ENCODE peak calls at places on chromosomes 11 and 22, in seven cellular contexts. D is GM23338, I is HCT116, P is H1, E is spleen, M is breast epithelium, Z is endothelial cell of umbilical vein. O is an unnamed sample. For H3K4me1, the result is how much of the 10 kb centered on the place peaks cover.

GRCh38 chr11:70495351-70496310 is 97.3 kb downstream of the CTTN start:
- DNase-seq in Z (no peak), D (no peak), E (peak), M (no peak), P (no peak), I (no peak), O (no peak)

GRCh38 chr11:126522152-126522551 is 166.7 kb downstream of the ST3GAL4 start:
- DNase-seq in Z (no peak), P (no peak), E (peak), I (no peak), D (no peak), M (no peak), O (no peak)

GRCh38 chr11:8613036-8613435 is 19.0 kb upstream of the STK33 start:
- DNase-seq in E (no peak), M (no peak), I (no peak), D (no peak), Z (peak), P (no peak), O (peak)

GRCh38 chr22:50014053-50014501 is 1.5 kb upstream of the IL17REL start:
- DNase-seq in D (no peak), P (peak), I (no peak), M (no peak), Z (no peak), E (no peak), O (no peak)

GRCh38 chr11:66048525-66049313 is at the start of gene GAL3ST3:
- DNase-seq in P (peak), E (peak), I (no peak), M (no peak), Z (no peak), D (peak), O (no peak)

GRCh38 chr22:44683881-44684280 is 18.1 kb upstream of the PRR5 start:
- DNase-seq in Z (no peak), E (no peak), M (no peak), D (no peak), I (no peak), P (no peak), O (no peak)

GRCh38 chr11:87535513-87535912 is 497.8 kb downstream of the TMEM135 start:
- DNase-seq in P (no peak), M (no peak), D (no peak), Z (no peak), E (no peak), I (no peak), O (no peak)

GRCh38 chr22:20299736-20300136 is 20.1 kb downstream of the DGCR6L start:
- DNase-seq in D (peak), M (no peak), E (peak), I (no peak), P (no peak), Z (peak), O (no peak)

GRCh38 chr11:47399860-47400812 is 8.3 kb upstream of the SLC39A13 start:
- DNase-seq in I (no peak), Z (no peak), P (no peak), M (no peak), D (peak), E (peak), O (no peak)

GRCh38 chr22:43263645-43264514 is 76.9 kb upstream of the TTLL12 start:
- DNase-seq in D (no peak), P (no peak), M (peak), E (peak), I (peak), Z (peak), O (no peak)

GRCh38 chr11:65377036-65377435 is 5.4 kb downstream of the SLC25A45 start:
- DNase-seq in E (peak), I (no peak), Z (no peak), P (no peak), M (no peak), D (no peak), O (no peak)

GRCh38 chr11:82859746-82860145 is 40.5 kb downstream of the PRCP start:
- DNase-seq in D (no peak), I (no peak), P (no peak), M (no peak), E (no peak), Z (no peak), O (no peak)

GRCh38 chr11:14672635-14673034 is 29.0 kb downstream of the PDE3B start:
- DNase-seq in I (no peak), D (no peak), M (no peak), P (no peak), Z (no peak), E (no peak), O (no peak)

GRCh38 chr11:14029971-14030531 is 67.5 kb downstream of the SPON1 start:
- DNase-seq in D (no peak), I (no peak), E (no peak), P (no peak), M (peak), Z (no peak), O (no peak)

GRCh38 chr22:39650996-39651782 is 80.6 kb downstream of the CACNA1I start:
- DNase-seq in Z (no peak), I (no peak), E (no peak), D (no peak), P (no peak), M (no peak), O (no peak)

GRCh38 chr11:69703711-69704507 is at the start of gene FGF19:
- DNase-seq in P (peak), M (no peak), D (peak), Z (no peak), I (no peak), E (peak), O (no peak)

GRCh38 chr11:36162282-36162825 is 126.9 kb downstream of the COMMD9 start:
- DNase-seq in M (no peak), I (no peak), E (no peak), D (no peak), Z (no peak), P (no peak), O (no peak)

GRCh38 chr11:36162909-36163434 is 126.3 kb downstream of the COMMD9 start:
- DNase-seq in P (no peak), M (no peak), D (no peak), E (no peak), I (no peak), Z (peak), O (no peak)

GRCh38 chr11:36165638-36166389 is 123.4 kb downstream of the COMMD9 start:
- DNase-seq in E (no peak), D (no peak), P (no peak), I (no peak), Z (peak), M (no peak), O (no peak)

GRCh38 chr11:36167073-36167472 is 122.2 kb downstream of the COMMD9 start:
- DNase-seq in Z (no peak), E (no peak), M (no peak), P (no peak), I (no peak), D (no peak), O (no peak)

DNA sequence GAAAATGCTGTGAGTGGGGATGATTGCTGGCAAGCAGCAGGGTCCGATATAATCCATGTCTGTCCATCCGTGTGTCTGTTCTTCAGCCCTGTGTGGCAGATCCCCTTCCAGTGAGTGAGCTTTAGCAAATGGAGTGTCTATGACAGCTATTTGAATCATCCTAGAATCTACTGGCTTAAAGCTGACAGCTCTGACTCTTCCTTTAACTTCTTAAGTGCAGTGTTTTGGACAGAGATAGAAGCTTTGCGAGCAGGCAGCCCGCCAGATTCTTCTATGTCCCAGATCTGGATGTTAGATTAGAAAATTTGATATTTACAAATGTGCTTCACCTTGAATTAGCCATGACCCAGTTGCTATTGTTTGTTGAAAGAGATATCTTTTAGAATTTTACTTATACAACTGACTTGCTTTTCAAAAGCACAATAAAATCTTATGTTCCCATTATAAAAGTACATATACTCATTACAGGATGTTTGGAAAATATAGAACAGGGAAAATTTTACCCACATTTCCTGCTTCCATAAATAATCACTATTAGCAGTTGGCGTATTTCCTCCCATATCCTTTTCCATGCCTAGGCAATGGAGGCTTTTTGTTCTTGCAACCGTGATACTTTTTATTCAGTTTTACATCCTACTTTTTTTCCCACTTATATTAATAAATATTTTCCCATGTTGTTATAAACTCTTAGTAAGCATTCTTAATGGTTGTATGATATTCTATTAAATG is 124.5 kb downstream of the COMMD9 start:
- DNase-seq in I (no peak), M (no peak), E (no peak), Z (peak), D (no peak), P (no peak), O (no peak)
- H3K4me1 ChIP-seq in I (under half), M (under half), E (under half), Z (under half), D (under half), P (under half), O (under half)

DNA sequence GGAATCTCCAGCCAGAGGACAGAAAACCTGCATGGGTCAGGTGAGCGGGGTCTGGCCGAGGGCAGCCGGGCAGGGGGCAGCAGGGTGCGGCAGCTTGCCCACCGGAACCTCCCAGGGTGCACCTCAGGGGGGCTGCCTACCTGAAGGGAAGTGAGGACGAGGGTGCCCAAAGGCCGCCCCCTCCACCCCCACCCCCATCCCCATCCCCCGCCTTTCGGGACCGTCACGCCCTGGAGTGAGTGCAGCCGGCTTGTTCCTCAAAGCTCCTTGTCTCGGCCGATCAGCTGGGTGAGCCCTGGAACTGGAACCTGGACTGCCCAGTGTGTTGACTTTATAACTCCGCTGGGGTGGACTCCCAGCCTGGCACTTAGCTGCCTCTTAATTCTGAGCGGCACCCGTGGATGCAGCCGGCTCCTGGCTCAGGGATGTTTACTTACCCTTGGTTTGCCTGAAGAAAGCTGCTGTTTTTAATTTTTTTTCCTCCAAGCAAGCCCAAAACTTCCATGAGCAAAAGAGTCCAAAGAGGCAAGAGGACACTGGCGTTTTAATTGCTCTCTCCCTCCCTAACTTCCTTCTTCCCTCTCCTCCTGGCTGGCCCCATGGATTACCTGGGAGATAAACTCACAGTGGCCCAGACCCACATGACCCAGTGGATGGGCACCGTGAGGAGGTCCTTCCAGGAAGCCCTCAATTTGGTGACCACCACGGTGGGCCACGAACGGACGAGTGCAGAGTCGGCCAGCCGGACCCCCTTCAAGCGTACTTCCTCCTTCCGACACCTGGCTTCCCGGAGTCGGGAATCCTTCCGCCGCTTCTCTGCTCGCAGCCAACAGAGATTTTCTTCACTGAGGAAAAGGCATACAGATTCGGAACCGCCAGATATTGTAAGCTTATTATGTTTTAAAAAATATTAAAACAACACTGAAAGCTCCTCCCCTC is 87.8 kb upstream of the CRYBB3 start:
- DNase-seq in Z (peak), E (no peak), I (no peak), D (peak), M (peak), P (no peak), O (no peak)
- TF ChIP-seq POLR2AphosphoS5 in Z (no peak), E (no peak), I (no peak), D (no peak), M (no peak), P (no peak), O (no peak)

DNA sequence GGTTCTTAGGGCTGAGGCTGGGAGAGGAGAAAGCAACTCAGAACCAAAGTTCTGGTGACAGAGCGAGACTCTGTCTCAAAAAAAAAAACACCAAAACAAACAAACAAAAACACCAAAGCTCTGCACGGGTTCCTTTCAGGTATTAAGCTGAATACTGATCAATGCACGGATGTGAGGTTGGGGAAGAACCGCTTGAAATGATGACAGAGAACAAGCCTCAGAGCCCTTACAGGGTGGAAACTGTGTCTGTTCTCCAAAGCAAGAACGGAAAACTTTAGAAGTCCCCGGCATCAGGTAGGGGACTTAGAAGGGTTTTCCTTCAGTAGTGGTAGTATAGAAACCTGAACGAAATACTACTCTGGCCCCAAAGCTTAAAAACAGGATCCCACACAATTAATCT is 260.0 kb downstream of the TBC1D22A start:
- DNase-seq in M (no peak), I (no peak), D (no peak), P (no peak), E (no peak), Z (no peak), O (no peak)
- H3K4me1 ChIP-seq in M (under half), I (under half), D (under half), P (under half), E (under half), Z (under half), O (under half)

GRCh38 chr11:75598900-75599299 is 36.8 kb downstream of the SERPINH1 start:
- DNase-seq in Z (no peak), E (no peak), P (no peak), D (no peak), I (no peak), M (no peak), O (no peak)

GRCh38 chr11:75600356-75600755 is 38.3 kb downstream of the SERPINH1 start:
- DNase-seq in E (no peak), Z (no peak), I (no peak), P (no peak), M (no peak), D (no peak), O (no peak)

GRCh38 chr11:75602916-75603315 is 40.9 kb downstream of the SERPINH1 start:
- DNase-seq in D (no peak), M (no peak), E (no peak), I (no peak), P (no peak), Z (peak), O (no peak)

GRCh38 chr11:75606099-75606498 is 44.0 kb downstream of the SERPINH1 start:
- DNase-seq in P (no peak), E (no peak), D (no peak), I (no peak), Z (no peak), M (no peak), O (no peak)

GRCh38 chr11:75603791-75604736 is 42.0 kb downstream of the SERPINH1 start:
- DNase-seq in I (no peak), M (no peak), P (no peak), E (no peak), Z (peak), D (no peak), O (no peak)
- TF ChIP-seq POLR2AphosphoS5 in I (no peak), M (no peak), P (no peak), E (no peak), Z (no peak), D (no peak), O (no peak)

GRCh38 chr11:35223429-35223828 is 84.5 kb downstream of the CD44 start:
- DNase-seq in P (no peak), I (no peak), E (no peak), D (peak), M (no peak), Z (no peak), O (no peak)

GRCh38 chr11:35232961-35233360 is 94.0 kb downstream of the CD44 start:
- DNase-seq in I (no peak), Z (no peak), E (no peak), D (no peak), M (no peak), P (no peak), O (no peak)

GRCh38 chr11:35231074-35231473 is 92.1 kb downstream of the CD44 start:
- DNase-seq in P (no peak), M (no peak), Z (no peak), I (no peak), D (no peak), E (no peak), O (no peak)

GRCh38 chr11:35227551-35228341 is 88.8 kb downstream of the CD44 start:
- DNase-seq in E (no peak), I (no peak), P (no peak), M (no peak), D (no peak), Z (no peak), O (no peak)
- H3K4me1 ChIP-seq in E (under half), I (under half), P (under half), M (under half), D (under half), Z (under half), O (under half)

GRCh38 chr11:45658292-45658991 is 7.0 kb downstream of the CHST1 start:
- DNase-seq in D (peak), M (no peak), I (no peak), E (peak), P (peak), Z (peak), O (no peak)
- TF ChIP-seq POLR2AphosphoS5 in D (no peak), M (no peak), I (no peak), E (peak), P (no peak), Z (peak), O (peak)

GRCh38 chr22:37300551-37301017 is 18.3 kb downstream of the CYTH4 start:
- DNase-seq in E (no peak), M (no peak), Z (no peak), D (no peak), I (no peak), P (no peak), O (no peak)
- H3K4me1 ChIP-seq in E (under half), M (under half), Z (under half), D (under half), I (under half), P (under half), O (under half)

GRCh38 chr11:59173964-59174663 is 2.2 kb downstream of the DTX4 start:
- DNase-seq in P (peak), Z (no peak), I (no peak), M (peak), D (peak), E (no peak), O (peak)
- TF ChIP-seq POLR2AphosphoS5 in P (peak), Z (no peak), I (no peak), M (no peak), D (no peak), E (no peak), O (no peak)

O was measured in esophagus muscularis mucosa.